ENCODE peak calls at places on chromosome 3, in five cellular contexts. X, V, D, Q and I are unnamed samples.

GRCh38 chr3:60081381-60082095 is 1031.7 kb upstream of the CFAP20DC start:
- DNase-seq in V (no peak), X (no peak), D (no peak), Q (no peak), I (no peak)

GRCh38 chr3:37739579-37740290 is 121.9 kb upstream of the CTDSPL start:
- DNase-seq in V (peak), D (no peak), Q (no peak), X (peak), I (no peak)

GRCh38 chr3:75262661-75263060 is 401.5 kb upstream of the FRG2C start:
- DNase-seq in V (no peak), Q (no peak), D (no peak), X (no peak), I (no peak)

GRCh38 chr3:30418443-30418842 is 188.0 kb upstream of the TGFBR2 start:
- DNase-seq in X (no peak), D (no peak), Q (no peak), V (no peak), I (no peak)

GRCh38 chr3:134522541-134522940 is 36.7 kb downstream of the CEP63 start:
- DNase-seq in Q (no peak), V (no peak), D (no peak), X (no peak), I (no peak)

GRCh38 chr3:58101499-58102370 is 93.5 kb downstream of the FLNB start:
- DNase-seq in X (no peak), Q (no peak), V (no peak), D (no peak), I (no peak)

GRCh38 chr3:88408097-88408496 is 258.3 kb downstream of the C3orf38 start:
- DNase-seq in X (no peak), D (no peak), V (no peak), Q (no peak), I (no peak)

GRCh38 chr3:169634618-169635236 is 28.8 kb downstream of the MECOM start:
- DNase-seq in V (no peak), Q (no peak), D (no peak), X (no peak), I (no peak)

GRCh38 chr3:31592764-31593163 is 60.0 kb downstream of the STT3B start:
- DNase-seq in D (no peak), Q (no peak), V (no peak), X (no peak), I (no peak)

GRCh38 chr3:172341482-172342059 is 106.7 kb downstream of the GHSR start:
- DNase-seq in X (no peak), D (no peak), V (no peak), Q (no peak), I (no peak)

GRCh38 chr3:183586477-183586876 is 31.0 kb upstream of the KLHL6 start:
- DNase-seq in D (no peak), V (no peak), Q (peak), X (no peak), I (no peak)

GRCh38 chr3:114498779-114499370 is 205.0 kb downstream of the TIGIT start:
- DNase-seq in D (peak), Q (no peak), V (peak), X (no peak), I (no peak)

GRCh38 chr3:188947401-188947982 is 224.3 kb upstream of the TPRG1 start:
- DNase-seq in D (peak), V (peak), Q (peak), X (peak), I (no peak)

GRCh38 chr3:165195226-165195625 is 958 bp downstream of the SLITRK3 start:
- DNase-seq in X (no peak), Q (no peak), D (no peak), V (no peak), I (no peak)
- H3K4me3 ChIP-seq in X (peak), Q (peak), D (no peak), V (peak), I (no peak)

DNA sequence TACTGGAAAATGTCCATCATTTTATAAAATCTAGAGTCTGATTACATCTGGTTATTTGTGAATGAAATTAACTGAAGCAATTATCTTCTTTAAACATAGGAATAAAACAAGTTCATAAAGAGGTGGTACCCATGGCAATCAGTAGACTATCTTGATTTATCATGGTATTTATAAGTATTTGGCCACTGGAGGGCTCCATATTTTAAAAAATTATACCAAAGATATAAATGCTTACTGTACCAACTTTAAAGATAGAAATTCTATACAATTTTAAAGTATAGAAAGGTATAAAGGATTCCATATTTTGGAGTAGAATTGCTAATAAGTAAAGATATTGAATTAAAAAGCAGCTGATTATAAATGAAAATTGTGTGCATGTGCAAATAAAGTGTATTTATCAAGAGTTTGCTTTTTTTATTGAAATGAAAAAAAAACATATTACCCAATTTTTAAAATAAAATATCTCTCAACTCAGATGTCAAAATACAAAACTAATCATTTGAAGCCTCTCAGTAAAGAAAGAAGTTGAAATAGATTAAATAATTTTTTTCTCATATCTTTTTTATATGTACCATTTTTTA is 105.3 kb downstream of the BBX start:
- DNase-seq in V (no peak), Q (no peak), X (no peak), D (no peak), I (no peak)
- TF ChIP-seq CTCF in V (no peak), Q (no peak), X (no peak), D (no peak), I (no peak)

GRCh38 chr3:181487236-181487978 is 224.3 kb upstream of the SOX2 start:
- DNase-seq in X (no peak), V (no peak), Q (no peak), D (no peak), I (no peak)

GRCh38 chr3:181484026-181484425 is 227.7 kb upstream of the SOX2 start:
- DNase-seq in Q (no peak), X (no peak), D (no peak), V (no peak), I (no peak)

GRCh38 chr3:181486496-181486895 is 225.2 kb upstream of the SOX2 start:
- DNase-seq in X (no peak), V (no peak), Q (no peak), D (no peak), I (no peak)

GRCh38 chr3:181493423-181493822 is 218.3 kb upstream of the SOX2 start:
- DNase-seq in V (no peak), D (no peak), Q (no peak), X (no peak), I (peak)

GRCh38 chr3:181488536-181488935 is 223.2 kb upstream of the SOX2 start:
- DNase-seq in Q (no peak), X (no peak), V (no peak), D (no peak), I (no peak)
- H3K4me3 ChIP-seq in Q (no peak), X (no peak), V (no peak), D (no peak), I (no peak)

GRCh38 chr3:63351159-63352007 is 73.3 kb downstream of the SYNPR start:
- DNase-seq in V (no peak), X (no peak), Q (no peak), D (no peak), I (peak)

GRCh38 chr3:63354160-63354559 is 76.1 kb downstream of the SYNPR start:
- DNase-seq in X (no peak), D (no peak), Q (no peak), V (no peak), I (no peak)

GRCh38 chr3:63352008-63352279 is 73.8 kb downstream of the SYNPR start:
- DNase-seq in Q (no peak), X (no peak), D (no peak), V (no peak), I (no peak)

GRCh38 chr3:63353383-63353782 is 75.3 kb downstream of the SYNPR start:
- DNase-seq in V (no peak), D (no peak), X (no peak), Q (no peak), I (peak)

GRCh38 chr3:63349583-63350177 is 71.6 kb downstream of the SYNPR start:
- DNase-seq in D (no peak), X (no peak), Q (no peak), V (no peak), I (no peak)
- TF ChIP-seq CTCF in D (peak), X (peak), Q (peak), V (peak), I (peak)

GRCh38 chr3:76310661-76311060 is 525.3 kb upstream of the ZNF717 start:
- DNase-seq in V (no peak), X (no peak), Q (no peak), D (no peak), I (no peak)

GRCh38 chr3:76307556-76307955 is 522.2 kb upstream of the ZNF717 start:
- DNase-seq in D (no peak), V (no peak), Q (no peak), X (no peak), I (no peak)

GRCh38 chr3:76308541-76308940 is 523.2 kb upstream of the ZNF717 start:
- DNase-seq in V (no peak), X (no peak), Q (no peak), D (no peak), I (no peak)

GRCh38 chr3:76310059-76310458 is 524.7 kb upstream of the ZNF717 start:
- DNase-seq in Q (no peak), V (no peak), X (no peak), D (no peak), I (no peak)
- H3K4me3 ChIP-seq in Q (peak), V (no peak), X (no peak), D (no peak), I (no peak)

GRCh38 chr3:115576325-115576724 is 47.0 kb upstream of the GAP43 start:
- DNase-seq in D (no peak), X (no peak), Q (no peak), V (no peak), I (no peak)

GRCh38 chr3:115577000-115577399 is 46.3 kb upstream of the GAP43 start:
- DNase-seq in X (no peak), D (no peak), Q (no peak), V (no peak), I (no peak)

DNA sequence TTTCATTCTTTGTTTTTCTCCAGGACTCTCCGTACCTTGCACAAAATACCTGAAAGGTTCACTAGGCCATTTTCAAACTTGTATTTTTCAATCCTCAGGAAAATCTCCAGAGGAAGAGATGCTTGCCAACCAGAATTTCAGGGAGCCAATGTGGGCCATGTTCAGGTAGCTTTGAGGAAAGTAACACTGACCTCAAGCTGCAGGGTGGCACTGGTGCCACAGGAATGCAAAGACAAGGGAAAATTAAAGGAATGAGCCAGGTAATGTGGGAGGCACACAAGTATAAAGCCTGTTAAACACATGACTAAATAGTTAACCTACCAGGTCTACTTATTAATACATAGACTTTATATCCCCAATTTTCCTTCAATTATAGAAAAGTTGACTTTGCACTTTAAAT is 51.9 kb upstream of the GAP43 start:
- DNase-seq in D (no peak), X (no peak), Q (no peak), V (no peak), I (no peak)
- TF ChIP-seq CTCF in D (no peak), X (peak), Q (no peak), V (peak), I (no peak)

DNA sequence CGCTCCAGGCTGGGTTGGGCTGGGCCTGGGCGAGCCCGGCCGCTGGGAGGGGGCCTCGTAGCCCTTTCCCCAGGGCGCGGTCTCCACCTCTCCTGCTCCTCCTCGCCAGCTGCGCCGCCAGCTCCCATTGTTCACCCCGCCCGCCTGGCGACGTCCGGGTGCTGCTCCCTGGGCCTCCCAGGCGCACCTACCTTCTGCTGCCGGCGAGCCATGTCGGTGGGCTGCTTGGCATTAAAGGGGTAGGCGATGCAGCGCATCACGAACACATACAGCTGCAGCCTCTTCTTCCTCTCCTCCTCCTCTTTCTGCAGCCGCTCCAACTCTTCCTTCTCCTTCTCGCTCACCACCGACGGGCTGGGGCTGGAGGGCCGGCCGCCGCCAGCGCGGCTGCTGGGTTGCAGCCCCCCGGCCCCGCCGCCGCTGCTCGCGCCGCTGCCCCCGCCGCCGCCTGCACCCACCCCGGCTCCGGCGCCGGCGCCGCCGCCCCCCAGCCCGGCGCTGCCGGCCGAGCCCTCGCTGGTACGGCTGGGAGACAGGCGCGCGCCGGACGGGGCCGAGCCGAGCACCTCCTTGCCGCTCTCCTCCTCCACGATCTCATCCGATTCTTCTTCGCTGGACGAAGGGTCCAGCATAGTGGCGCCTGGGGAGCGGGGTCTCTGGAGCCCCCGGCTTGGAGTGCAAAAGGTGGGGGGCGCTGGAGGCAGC is 666 bp downstream of the CADPS start:
- DNase-seq in V (peak), D (no peak), Q (no peak), X (no peak), I (no peak)
- H3K4me3 ChIP-seq in V (peak), D (peak), Q (peak), X (peak), I (peak)

GRCh38 chr3:140050977-140051957 is 116.3 kb downstream of the CLSTN2 start:
- DNase-seq in D (no peak), V (peak), X (no peak), Q (no peak), I (no peak)
- TF ChIP-seq CTCF in D (peak), V (peak), X (peak), Q (peak), I (peak)